ENCODE peak calls at places on chromosomes 2 and 18, in four cellular contexts. H is colonic mucosa; Y is upper lobe of right lung; W is activated T-cell treated with anti-CD3 and anti-CD28 coated beads, Interleukin-2, amount 50 U/mL, for 72 hours. U is an unnamed sample.

GRCh38 chr2:128438091-128438490 is 119.4 kb upstream of the HS6ST1 start:
- DNase-seq in H (no peak), Y (peak), W (no peak), U (no peak)

GRCh38 chr18:73948497-73948896 is 199.1 kb downstream of the FBXO15 start:
- DNase-seq in H (no peak), Y (no peak), W (no peak), U (peak)

GRCh38 chr18:26516964-26517363 is 31.4 kb downstream of the KCTD1 start:
- DNase-seq in H (no peak), Y (no peak), W (no peak), U (no peak)

GRCh38 chr18:73023975-73024374 is 156.2 kb upstream of the NETO1 start:
- DNase-seq in H (no peak), Y (no peak), W (no peak), U (no peak)

GRCh38 chr2:105142239-105142638 is 99.3 kb upstream of the GPR45 start:
- DNase-seq in H (no peak), Y (no peak), W (no peak), U (no peak)

GRCh38 chr2:186573528-186573927 is 16.3 kb upstream of the ITGAV start:
- DNase-seq in H (no peak), Y (no peak), W (no peak), U (no peak)

GRCh38 chr2:106192752-106193490 is 1.2 kb downstream of the UXS1 start:
- DNase-seq in H (peak), Y (peak), W (peak), U (peak)

GRCh38 chr2:111072220-111072871 is 48.4 kb upstream of the BCL2L11 start:
- DNase-seq in H (no peak), Y (no peak), W (no peak), U (peak)

GRCh38 chr2:85181093-85181685 is 48.0 kb downstream of the TCF7L1 start:
- DNase-seq in H (no peak), Y (no peak), W (no peak), U (peak)

GRCh38 chr2:85485815-85486214 is 53.2 kb upstream of the MAT2A start:
- DNase-seq in H (no peak), Y (no peak), W (no peak), U (peak)

GRCh38 chr2:71605781-71606241 is 152.4 kb downstream of the DYSF start:
- DNase-seq in H (no peak), Y (peak), W (no peak), U (no peak)

GRCh38 chr2:54514819-54515569 is 58.9 kb downstream of the SPTBN1 start:
- DNase-seq in H (no peak), Y (no peak), W (no peak), U (no peak)

U was measured in fibroblast of the aortic adventitia.